ENCODE peak calls at places on chromosome 5, in seven cellular contexts. E is upper lobe of right lung, Y is tibial nerve, T is suprapubic skin, W is uterus, G is sigmoid colon, K is GM12865. C is an unnamed sample.

GRCh38 chr5:141914154-141914743 is 9.4 kb upstream of the DELE1 start:
- DNase-seq in E (peak; percentile 76), Y (no peak), T (peak; percentile 68), W (peak; percentile 21), G (peak; percentile 71), K (no peak), C (peak; percentile 62)

GRCh38 chr5:155200608-155201007 is 187.1 kb downstream of the KIF4B start:
- DNase-seq in E (no peak), Y (no peak), T (no peak), W (no peak), G (no peak), K (no peak), C (no peak)

GRCh38 chr5:141929398-141930058 is 5.9 kb downstream of the DELE1 start:
- DNase-seq in E (no peak), Y (no peak), T (no peak), W (no peak), G (no peak), K (no peak), C (no peak)

GRCh38 chr5:131521252-131521651 is 113.8 kb downstream of the RAPGEF6 start:
- DNase-seq in E (no peak), Y (no peak), T (no peak), W (no peak), G (no peak), K (no peak), C (no peak)

GRCh38 chr5:74625742-74626241 is 14.7 kb downstream of the ENC1 start:
- DNase-seq in E (no peak), Y (no peak), T (no peak), W (no peak), G (no peak), K (no peak), C (no peak)

GRCh38 chr5:14665949-14666741 is 1.6 kb downstream of the OTULIN start:
- DNase-seq in E (peak; percentile 64), Y (no peak), T (no peak), W (no peak), G (no peak), K (peak; percentile 85), C (peak; percentile 66)

GRCh38 chr5:124746252-124746915 is at the start of gene ZNF608:
- DNase-seq in E (no peak), Y (no peak), T (no peak), W (peak; percentile 47), G (no peak), K (peak; percentile 36), C (no peak)

GRCh38 chr5:94885931-94886330 is 267.5 kb downstream of the SLF1 start:
- DNase-seq in E (no peak), Y (no peak), T (no peak), W (no peak), G (no peak), K (no peak), C (no peak)

GRCh38 chr5:683619-684481 is 9.3 kb downstream of the TPPP start:
- DNase-seq in E (peak; percentile 65), Y (no peak), T (peak; percentile 74), W (no peak), G (peak; percentile 72), K (no peak), C (no peak)

GRCh38 chr5:167940911-167941310 is 350.5 kb upstream of the WWC1 start:
- DNase-seq in E (no peak), Y (no peak), T (no peak), W (no peak), G (no peak), K (no peak), C (no peak)

GRCh38 chr5:129962506-129962905 is 58.2 kb downstream of the CHSY3 start:
- DNase-seq in E (no peak), Y (no peak), T (no peak), W (no peak), G (no peak), K (no peak), C (no peak)

GRCh38 chr5:2335156-2335555 is 416.3 kb downstream of the IRX2 start:
- DNase-seq in E (no peak), Y (no peak), T (no peak), W (no peak), G (no peak), K (no peak), C (no peak)

GRCh38 chr5:134845852-134846640 is at the start of gene C5orf24:
- DNase-seq in E (peak; percentile 98), Y (peak; percentile 89), T (peak; percentile 96), W (peak; percentile 93), G (peak; percentile 98), K (peak; percentile 98), C (peak; percentile 94)

GRCh38 chr5:134857401-134857800 is 11.6 kb downstream of the C5orf24 start:
- DNase-seq in E (no peak), Y (no peak), T (no peak), W (no peak), G (no peak), K (no peak), C (no peak)

GRCh38 chr5:134846641-134846960 is 833 bp downstream of the C5orf24 start:
- DNase-seq in E (no peak), Y (no peak), T (no peak), W (no peak), G (no peak), K (peak; percentile 51), C (peak; percentile 21)

DNA sequence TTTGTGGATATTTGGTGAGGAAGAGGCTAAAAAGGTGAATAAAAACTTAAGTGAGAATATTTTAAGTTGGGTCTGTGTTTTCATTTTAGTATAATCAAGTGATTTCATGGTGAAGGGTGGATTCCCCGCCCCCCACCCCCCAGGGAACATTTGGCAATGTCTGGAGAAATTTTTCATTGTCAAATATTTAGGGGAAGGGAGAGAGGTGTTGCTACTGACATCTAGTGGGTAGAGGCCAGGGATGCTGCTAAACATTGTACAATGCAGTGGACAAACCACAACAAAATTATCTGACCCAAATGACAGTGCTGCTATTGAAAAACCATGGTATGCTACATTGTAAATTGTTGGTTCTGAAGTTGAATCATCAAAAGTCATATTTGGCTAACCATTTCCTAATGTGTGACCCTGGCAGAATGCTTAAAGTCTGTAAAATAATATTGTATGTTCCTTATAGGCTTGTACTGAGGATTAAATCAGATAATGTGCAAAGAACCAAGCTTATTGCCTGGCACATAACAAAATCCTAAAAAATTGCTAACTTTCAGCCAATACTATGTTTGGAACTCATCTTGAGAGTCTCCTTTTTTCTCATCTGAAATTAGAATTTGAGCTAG is 5.6 kb downstream of the C5orf24 start:
- DNase-seq in E (no peak), Y (no peak), T (no peak), W (no peak), G (no peak), K (peak; percentile 26), C (no peak)
- TF ChIP-seq CTCF in E (peak; percentile 40), Y (no peak), T (peak; percentile 20), W (no peak), G (no peak), K (peak; percentile 41), C (peak; percentile 6)

DNA sequence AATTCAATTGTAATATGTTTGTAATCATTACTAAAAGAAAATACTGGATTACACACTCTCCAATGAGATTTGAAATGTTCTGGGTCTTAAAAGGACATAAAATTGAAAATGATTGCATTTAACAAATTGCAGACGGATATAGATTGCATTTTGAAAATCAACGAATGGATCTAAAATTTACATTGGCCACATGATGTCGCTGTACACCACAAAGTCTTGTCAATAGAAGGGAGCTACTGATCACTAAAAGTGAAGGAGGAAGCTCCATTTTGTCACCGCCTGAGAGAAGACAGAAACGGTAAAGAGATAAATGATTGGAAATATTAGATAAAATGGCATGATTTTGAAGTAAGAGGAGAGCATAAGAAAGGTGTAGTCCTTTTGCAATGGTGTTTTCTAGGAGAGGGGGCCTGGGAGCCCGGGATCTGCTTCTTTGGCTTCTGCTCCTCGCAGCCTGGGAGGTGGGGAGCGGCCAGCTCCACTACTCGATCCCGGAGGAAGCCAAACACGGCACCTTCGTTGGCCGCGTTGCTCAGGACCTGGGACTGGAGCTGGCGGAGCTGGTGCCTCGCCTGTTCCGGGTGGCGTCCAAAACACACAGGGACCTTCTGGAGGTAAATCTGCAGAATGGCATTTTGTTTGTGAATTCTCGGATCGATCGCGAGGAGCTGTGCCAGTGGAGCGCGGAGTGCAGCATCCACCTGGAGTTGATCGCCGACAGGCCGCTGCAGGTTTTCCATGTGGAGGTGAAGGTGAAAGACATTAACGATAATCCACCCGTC is at the start of gene PCDHA1:
- DNase-seq in E (no peak), Y (no peak), T (no peak), W (no peak), G (no peak), K (no peak), C (no peak)
- TF ChIP-seq CTCF in E (no peak), Y (no peak), T (no peak), W (no peak), G (no peak), K (no peak), C (no peak)

DNA sequence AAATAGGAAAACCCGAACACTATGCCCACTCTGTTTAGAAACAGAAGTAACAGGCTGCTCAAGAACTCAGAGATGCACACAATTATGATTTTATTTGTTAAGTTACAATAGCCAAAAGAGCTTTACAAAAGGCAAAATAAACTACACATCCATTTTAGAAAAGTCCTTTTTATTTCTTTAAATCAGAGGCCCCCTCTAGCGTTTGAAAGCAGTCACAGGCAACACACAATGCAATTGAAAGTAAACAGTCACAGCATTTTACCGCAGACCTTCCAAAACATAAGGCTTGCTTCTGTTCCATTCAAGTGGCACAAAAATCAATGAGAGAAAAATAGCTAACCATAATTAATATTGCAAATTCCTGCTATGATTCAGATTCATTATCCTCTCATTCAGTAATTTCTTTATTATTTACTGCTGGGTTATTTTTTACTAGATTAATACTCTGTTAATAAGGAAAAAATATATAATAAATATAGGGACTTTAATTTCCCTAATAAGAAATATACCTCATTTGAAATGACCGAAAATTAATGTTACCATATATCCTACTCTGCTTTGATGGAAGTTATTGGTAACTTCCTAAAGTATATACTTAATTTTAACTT is 78.3 kb downstream of the CEP120 start:
- DNase-seq in E (no peak), Y (no peak), T (no peak), W (peak; percentile 24), G (no peak), K (peak; percentile 13), C (no peak)
- TF ChIP-seq CTCF in E (peak; percentile 63), Y (peak; percentile 41), T (peak; percentile 47), W (peak; percentile 56), G (peak; percentile 69), K (peak; percentile 29), C (peak; percentile 23)

GRCh38 chr5:83554686-83555085 is 83.1 kb downstream of the VCAN start:
- DNase-seq in E (no peak), Y (no peak), T (no peak), W (no peak), G (no peak), K (no peak), C (no peak)

GRCh38 chr5:83552275-83552674 is 80.7 kb downstream of the VCAN start:
- DNase-seq in E (no peak), Y (no peak), T (no peak), W (no peak), G (no peak), K (no peak), C (no peak)

GRCh38 chr5:83555263-83555662 is 83.7 kb downstream of the VCAN start:
- DNase-seq in E (no peak), Y (no peak), T (no peak), W (no peak), G (no peak), K (no peak), C (no peak)

GRCh38 chr5:83553000-83553486 is 81.5 kb downstream of the VCAN start:
- DNase-seq in E (no peak), Y (no peak), T (peak; percentile 89), W (peak; percentile 29), G (peak; percentile 80), K (no peak), C (no peak)

DNA sequence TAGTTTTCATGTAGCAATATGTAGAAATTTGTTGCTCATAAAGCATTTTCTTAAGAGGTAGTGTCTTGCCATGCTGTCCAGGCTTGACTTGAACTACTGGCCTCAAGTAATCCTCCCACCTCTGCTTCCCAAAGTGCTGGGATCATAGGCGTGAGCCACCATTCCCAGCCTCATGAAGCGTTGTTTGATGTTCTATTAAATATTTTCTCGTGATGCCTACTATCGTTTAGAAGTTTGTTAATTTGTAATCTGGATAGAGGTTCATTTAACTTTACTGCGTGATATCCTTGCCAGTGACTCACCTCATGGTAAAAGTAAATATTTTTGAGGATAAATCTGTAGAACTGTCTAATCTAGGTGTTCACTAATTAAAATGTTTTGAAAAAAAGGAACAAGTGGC is 82.6 kb downstream of the VCAN start:
- DNase-seq in E (no peak), Y (no peak), T (no peak), W (no peak), G (no peak), K (no peak), C (no peak)
- TF ChIP-seq CTCF in E (no peak), Y (no peak), T (no peak), W (no peak), G (no peak), K (no peak), C (no peak)

C was measured in GM20000.